ENCODE peak calls at places on chromosomes 5 and 9, in seven cellular contexts. B, F, G, S, N, V and R are unnamed samples.

GRCh38 chr5:2750758-2751464 is 566 bp downstream of the IRX2 start:
- DNase-seq in B (no peak), F (no peak), G (peak), S (no peak), N (peak), V (no peak), R (no peak)

GRCh38 chr9:27537027-27537435 is 7.4 kb upstream of the MOB3B start:
- DNase-seq in B (no peak), F (no peak), G (no peak), S (no peak), N (no peak), V (no peak), R (no peak)

GRCh38 chr5:74201334-74202081 is 439.0 kb downstream of the ENC1 start:
- DNase-seq in B (no peak), F (peak), G (peak), S (no peak), N (peak), V (peak), R (no peak)

GRCh38 chr9:90801175-90801506 is 478 bp upstream of the SYK start:
- DNase-seq in B (no peak), F (no peak), G (no peak), S (no peak), N (no peak), V (no peak), R (no peak)

GRCh38 chr9:6512085-6512657 is 99.2 kb downstream of the UHRF2 start:
- DNase-seq in B (no peak), F (no peak), G (no peak), S (no peak), N (no peak), V (no peak), R (no peak)

GRCh38 chr5:157857821-157858526 is 971 bp downstream of the CLINT1 start:
- DNase-seq in B (no peak), F (no peak), G (peak), S (no peak), N (peak), V (no peak), R (no peak)

GRCh38 chr9:135743546-135744332 is 41.8 kb downstream of the KCNT1 start:
- DNase-seq in B (no peak), F (no peak), G (no peak), S (no peak), N (no peak), V (no peak), R (no peak)

GRCh38 chr9:118595719-118596305 is 773.4 kb downstream of the BRINP1 start:
- DNase-seq in B (no peak), F (peak), G (peak), S (no peak), N (peak), V (no peak), R (no peak)

GRCh38 chr9:136075881-136076678 is 19.0 kb downstream of the NACC2 start:
- DNase-seq in B (no peak), F (no peak), G (no peak), S (no peak), N (no peak), V (no peak), R (no peak)

GRCh38 chr9:95816716-95817115 is 58.8 kb upstream of the ERCC6L2 start:
- DNase-seq in B (no peak), F (no peak), G (no peak), S (no peak), N (peak), V (no peak), R (no peak)

GRCh38 chr9:21559402-21560280 is 77.5 kb upstream of the IFNE start:
- DNase-seq in B (peak), F (peak), G (peak), S (peak), N (peak), V (peak), R (peak)